ENCODE peak calls at places on chromosome 18, in five cellular contexts. D is SK-N-SH, M is HepG2, S is K562, G is GM12878. H is an unnamed sample.

GRCh38 chr18:23503967-23504352 is 649 bp downstream of the RMC1 start:
- DNase-seq in D (no peak), M (no peak), S (no peak), G (no peak), H (no peak)

GRCh38 chr18:80124131-80124530 is 15.1 kb downstream of the ADNP2 start:
- DNase-seq in D (no peak), M (no peak), S (no peak), G (no peak), H (no peak)

GRCh38 chr18:35019929-35020328 is 21.3 kb upstream of the MAPRE2 start:
- DNase-seq in D (no peak), M (no peak), S (no peak), G (no peak), H (no peak)

GRCh38 chr18:75896865-75897264 is 469.4 kb upstream of the SMIM21 start:
- DNase-seq in D (peak), M (peak), S (no peak), G (no peak), H (peak)

GRCh38 chr18:65955747-65956146 is 204.9 kb downstream of the CDH7 start:
- DNase-seq in D (no peak), M (no peak), S (no peak), G (no peak), H (no peak)

GRCh38 chr18:9808530-9809241 is 77.1 kb upstream of the TXNDC2 start:
- DNase-seq in D (no peak), M (peak), S (no peak), G (no peak), H (no peak)

GRCh38 chr18:37537868-37538525 is 27.6 kb downstream of the CELF4 start:
- DNase-seq in D (peak), M (peak), S (peak), G (no peak), H (peak)

GRCh38 chr18:24497052-24497754 is 36.8 kb downstream of the HRH4 start:
- DNase-seq in D (no peak), M (no peak), S (no peak), G (no peak), H (no peak)

GRCh38 chr18:35522130-35522959 is 24.6 kb upstream of the INO80C start:
- DNase-seq in D (no peak), M (no peak), S (no peak), G (no peak), H (no peak)

GRCh38 chr18:56691530-56691929 is 40.4 kb downstream of the WDR7 start:
- DNase-seq in D (no peak), M (no peak), S (no peak), G (no peak), H (no peak)

GRCh38 chr18:54254265-54254758 is 15.0 kb upstream of the POLI start:
- DNase-seq in D (no peak), M (peak), S (no peak), G (no peak), H (no peak)

GRCh38 chr18:10314111-10314510 is 140.3 kb upstream of the APCDD1 start:
- DNase-seq in D (no peak), M (no peak), S (no peak), G (no peak), H (no peak)

GRCh38 chr18:12911025-12911927 is 27.2 kb upstream of the PTPN2 start:
- DNase-seq in D (no peak), M (no peak), S (no peak), G (no peak), H (no peak)

GRCh38 chr18:23313379-23313778 is 139.7 kb upstream of the RIOK3 start:
- DNase-seq in D (no peak), M (no peak), S (no peak), G (no peak), H (no peak)

DNA sequence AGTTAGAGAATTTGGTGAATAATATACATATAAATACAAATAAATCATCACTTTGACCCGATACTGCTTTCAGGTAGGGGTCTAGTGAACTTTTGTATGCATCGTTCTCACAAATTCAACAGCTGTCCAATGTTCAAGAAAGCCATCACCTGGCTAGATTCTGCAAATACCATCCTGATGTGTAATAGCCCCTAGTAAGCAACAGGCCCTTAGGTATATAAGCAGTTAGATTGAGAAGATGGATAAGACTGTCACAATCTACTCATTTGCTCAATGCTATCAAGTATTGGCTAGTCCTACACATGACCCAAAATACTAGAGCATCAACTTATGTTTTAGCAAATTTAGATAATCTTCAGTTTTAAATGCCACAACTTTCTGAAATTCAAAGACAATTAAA is 20.7 kb upstream of the DSG1 start:
- DNase-seq in D (no peak), M (no peak), S (no peak), G (no peak), H (no peak)
- TF ChIP-seq CHD2 in D (no peak), M (no peak), S (no peak), G (no peak), H (no peak)

DNA sequence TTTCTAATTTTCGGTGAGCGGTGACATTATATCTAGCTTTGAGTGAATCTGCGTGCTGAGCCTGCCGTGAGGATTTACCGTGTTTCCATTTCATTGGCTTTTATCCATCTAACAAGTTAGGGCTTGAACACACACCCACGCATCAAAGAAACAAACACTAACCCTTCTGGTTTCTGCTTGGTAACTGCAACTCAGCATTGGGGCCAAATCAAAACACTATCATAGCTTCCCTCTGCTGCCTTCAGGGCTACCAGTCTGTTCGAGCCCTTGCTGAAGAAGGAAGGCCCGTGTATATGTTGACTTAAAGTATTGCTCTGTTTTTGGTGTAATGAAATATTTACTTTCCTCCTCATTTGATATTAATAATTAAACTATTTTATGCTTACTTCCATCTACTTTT is 227.2 kb downstream of the PHLPP1 start:
- DNase-seq in D (no peak), M (no peak), S (no peak), G (no peak), H (no peak)
- TF ChIP-seq CHD2 in D (no peak), M (no peak), S (no peak), G (no peak), H (no peak)

GRCh38 chr18:3631927-3632326 is 182.0 kb downstream of the TGIF1 start:
- DNase-seq in D (no peak), M (no peak), S (no peak), G (no peak), H (no peak)
- TF ChIP-seq CHD2 in D (no peak), M (no peak), S (no peak), G (no peak), H (no peak)

GRCh38 chr18:50079571-50080295 is 115.2 kb downstream of the MYO5B start:
- DNase-seq in D (no peak), M (no peak), S (no peak), G (no peak), H (no peak)
- TF ChIP-seq CHD2 in D (no peak), M (no peak), S (no peak), G (no peak), H (no peak)

GRCh38 chr18:48226401-48226800 is 182.8 kb downstream of the ZBTB7C start:
- DNase-seq in D (no peak), M (no peak), S (no peak), G (no peak), H (no peak)

GRCh38 chr18:48227206-48227605 is 182.0 kb downstream of the ZBTB7C start:
- DNase-seq in D (no peak), M (no peak), S (no peak), G (no peak), H (no peak)

GRCh38 chr18:48229445-48230052 is 179.6 kb downstream of the ZBTB7C start:
- DNase-seq in D (peak), M (no peak), S (no peak), G (no peak), H (no peak)

GRCh38 chr18:48228841-48229240 is 180.3 kb downstream of the ZBTB7C start:
- DNase-seq in D (peak), M (no peak), S (no peak), G (no peak), H (no peak)

GRCh38 chr18:48228301-48228715 is 180.9 kb downstream of the ZBTB7C start:
- DNase-seq in D (peak), M (no peak), S (no peak), G (no peak), H (no peak)
- TF ChIP-seq CHD2 in D (no peak), M (no peak), S (no peak), G (no peak), H (no peak)

DNA sequence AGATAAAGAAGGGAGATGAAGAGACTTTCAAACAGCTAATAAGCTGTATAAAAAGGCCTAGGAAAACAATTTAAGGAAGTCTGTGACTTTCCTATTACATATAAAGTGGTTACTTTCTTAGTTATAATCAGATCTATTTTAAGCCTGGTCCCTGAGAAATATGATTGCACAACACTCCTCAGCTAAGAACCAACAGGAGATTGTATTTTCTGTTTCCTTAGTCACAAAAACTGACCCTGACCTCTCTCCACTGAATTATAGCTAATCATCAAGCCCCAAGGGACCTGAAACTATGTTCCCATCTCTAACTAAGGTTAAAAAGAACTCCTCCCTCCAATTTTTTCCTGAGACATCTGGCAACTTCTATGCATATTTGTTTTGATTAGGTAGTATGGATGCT is 106.9 kb downstream of the ROCK1 start:
- DNase-seq in D (no peak), M (no peak), S (no peak), G (no peak), H (peak)
- TF ChIP-seq CHD2 in D (no peak), M (no peak), S (no peak), G (no peak), H (no peak)

DNA sequence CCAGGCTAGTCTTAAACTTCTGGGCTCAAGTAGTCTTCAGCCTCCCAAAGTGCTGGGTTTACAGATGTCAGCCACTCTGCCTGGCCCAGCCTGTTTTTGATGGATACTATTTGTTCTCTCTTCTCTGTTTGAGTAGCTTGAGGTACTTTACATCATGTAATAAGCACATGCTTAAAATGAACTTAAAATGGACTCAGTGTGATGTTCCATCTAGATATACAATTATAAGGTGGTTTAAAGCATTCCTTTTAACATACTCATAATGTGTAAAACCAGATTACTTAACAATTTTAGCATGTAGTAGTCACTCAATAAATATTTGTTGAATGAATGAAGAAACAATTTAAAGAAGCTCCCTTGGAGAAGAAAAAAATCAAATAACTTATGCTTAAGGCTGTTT is 9.6 kb downstream of the PTPRM start:
- DNase-seq in D (no peak), M (no peak), S (no peak), G (no peak), H (no peak)
- TF ChIP-seq CHD2 in D (no peak), M (no peak), S (no peak), G (no peak), H (no peak)